ENCODE peak calls at places on chromosomes 13 and 19, in four cellular contexts. P is tibial artery, A is SJSA1, D is heart left ventricle. G is an unnamed sample. For H3K4me1, the result is how much of the 10 kb centered on the place peaks cover.

GRCh38 chr19:47446534-47447469 is 24.9 kb downstream of the SLC8A2 start:
- DNase-seq in A (no peak), D (no peak), P (no peak), G (peak)

GRCh38 chr19:46133777-46134231 is 9.3 kb upstream of the IGFL3 start:
- DNase-seq in P (no peak), D (no peak), A (no peak), G (no peak)

GRCh38 chr13:48405865-48406264 is 7.0 kb downstream of the LPAR6 start:
- DNase-seq in A (no peak), D (no peak), P (no peak), G (no peak)

GRCh38 chr13:39531646-39532045 is 71.3 kb downstream of the LHFPL6 start:
- DNase-seq in P (no peak), D (no peak), A (no peak), G (no peak)

GRCh38 chr13:113137656-113138292 is 15.2 kb downstream of the F10 start:
- DNase-seq in D (no peak), A (no peak), P (no peak), G (no peak)

GRCh38 chr13:111183087-111183645 is 68.1 kb downstream of the ARHGEF7 start:
- DNase-seq in A (no peak), P (no peak), D (no peak), G (no peak)

GRCh38 chr13:101982903-101983302 is 418.9 kb downstream of the FGF14 start:
- DNase-seq in P (no peak), D (no peak), A (no peak), G (no peak)

GRCh38 chr13:93180376-93180966 is 46.1 kb upstream of the GPC6 start:
- DNase-seq in P (no peak), A (no peak), D (no peak), G (no peak)

GRCh38 chr19:13098291-13099072 is 4.2 kb downstream of the LYL1 start:
- DNase-seq in A (no peak), P (no peak), D (peak), G (peak)

GRCh38 chr19:33722456-33723239 is 74.0 kb upstream of the KCTD15 start:
- DNase-seq in D (no peak), P (no peak), A (no peak), G (no peak)

GRCh38 chr13:75581874-75582640 is 32.5 kb downstream of the UCHL3 start:
- DNase-seq in A (no peak), D (no peak), P (no peak), G (no peak)

GRCh38 chr13:98873377-98874028 is 104.4 kb downstream of the DOCK9 start:
- DNase-seq in D (no peak), P (no peak), A (no peak), G (no peak)
- H3K4me3 ChIP-seq in D (no peak), P (no peak), A (no peak), G (no peak)

DNA sequence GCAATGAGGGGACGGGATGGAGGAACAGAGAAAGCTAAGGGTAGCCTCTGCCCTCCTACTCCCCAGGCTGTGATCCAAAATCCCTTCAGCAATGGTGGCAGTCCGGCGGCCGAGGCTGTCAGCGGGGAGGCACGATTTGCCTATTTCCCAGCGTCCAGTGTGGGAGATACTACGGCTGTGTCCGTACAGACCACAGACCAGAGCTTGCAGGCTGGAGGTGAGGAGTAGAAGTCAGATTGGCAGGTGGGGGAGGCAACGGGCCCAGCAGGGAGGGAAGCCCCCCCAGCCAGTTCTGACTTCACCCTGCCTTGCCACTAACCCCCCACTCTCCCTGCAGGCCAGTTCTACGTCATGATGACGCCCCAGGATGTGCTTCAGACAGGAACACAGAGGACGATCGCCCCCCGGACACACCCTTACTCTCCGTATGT is 1.6 kb downstream of the USF2 start:
- DNase-seq in D (no peak), A (no peak), P (no peak), G (no peak)
- H3K4me1 ChIP-seq in D (under half), A (under half), P (under half), G (under half)

DNA sequence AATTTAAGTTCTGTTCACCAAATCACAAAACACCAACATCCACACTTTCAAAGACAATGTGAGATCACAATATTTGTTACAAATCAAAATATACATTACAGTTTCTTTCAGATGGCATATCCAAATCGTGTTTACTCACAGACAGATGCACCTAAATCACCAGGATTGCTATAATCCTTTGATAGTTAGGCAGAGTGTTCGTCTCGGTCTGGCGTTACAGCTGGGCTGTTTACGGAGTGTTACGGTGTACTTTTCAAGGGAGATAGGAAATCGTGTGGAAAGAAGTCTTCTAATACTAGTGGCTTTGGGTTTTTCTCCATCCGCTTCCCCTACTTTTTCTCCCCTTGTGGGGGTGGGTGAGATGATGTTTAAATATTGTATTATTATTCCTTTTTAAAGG is 1.9 kb downstream of the MAB21L1 start:
- DNase-seq in D (no peak), P (no peak), A (no peak), G (no peak)
- H3K4me3 ChIP-seq in D (peak), P (peak), A (peak), G (no peak)

GRCh38 chr13:46603165-46603603 is 50.2 kb downstream of the LRCH1 start:
- DNase-seq in D (no peak), A (no peak), P (no peak), G (no peak)

GRCh38 chr13:46598140-46598819 is 45.3 kb downstream of the LRCH1 start:
- DNase-seq in A (no peak), P (no peak), D (no peak), G (no peak)

GRCh38 chr13:46598820-46599180 is 45.8 kb downstream of the LRCH1 start:
- DNase-seq in A (no peak), P (no peak), D (no peak), G (no peak)

GRCh38 chr13:46602531-46602930 is 49.6 kb downstream of the LRCH1 start:
- DNase-seq in P (no peak), A (no peak), D (no peak), G (no peak)

DNA sequence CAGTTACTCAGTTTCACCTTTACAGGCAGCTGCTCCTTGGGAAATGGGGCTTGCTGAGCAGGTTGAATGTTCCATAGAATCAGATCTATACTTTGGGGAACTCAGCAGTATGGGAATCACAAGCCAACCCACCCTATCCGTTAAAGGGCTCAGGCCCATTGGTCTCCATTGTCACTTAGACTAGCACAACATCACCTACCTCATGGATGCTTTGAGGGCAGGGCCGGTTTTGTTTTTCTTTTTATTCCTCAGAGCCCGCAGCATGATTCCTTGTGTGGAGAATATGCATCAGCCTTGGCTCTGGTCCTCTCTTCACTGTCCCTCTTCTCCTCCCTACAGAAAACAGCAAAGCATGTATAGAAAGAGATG is 48.0 kb downstream of the LRCH1 start:
- DNase-seq in P (no peak), A (no peak), D (no peak), G (no peak)
- H3K4me1 ChIP-seq in P (under half), A (under half), D (half or more), G (half or more)

GRCh38 chr13:79382545-79383275 is 23.3 kb downstream of the RBM26 start:
- DNase-seq in D (no peak), A (no peak), P (no peak), G (no peak)
- H3K4me3 ChIP-seq in D (no peak), A (no peak), P (no peak), G (no peak)

DNA sequence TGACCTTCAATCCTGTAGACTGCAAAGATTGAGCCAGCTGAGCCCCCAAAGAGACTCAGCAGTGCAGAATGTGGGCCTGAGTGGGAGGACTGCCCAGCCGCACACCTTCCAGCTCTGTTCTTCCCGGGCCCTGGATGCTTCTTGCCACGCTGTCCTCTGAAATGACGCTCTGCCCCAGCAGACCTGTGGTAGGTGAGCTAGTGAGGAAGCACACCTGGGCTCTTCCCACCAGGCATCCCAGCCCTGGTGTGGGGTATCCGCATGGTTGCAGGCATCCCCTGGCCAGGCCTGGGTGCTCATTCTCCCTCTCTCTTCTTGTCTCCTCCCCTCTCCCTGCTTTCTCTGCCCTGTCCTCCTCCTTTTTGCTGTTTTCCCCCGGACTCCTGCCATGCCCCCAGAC is 9.8 kb upstream of the MZF1 start:
- DNase-seq in A (peak), P (no peak), D (no peak), G (no peak)
- H3K4me1 ChIP-seq in A (under half), P (under half), D (under half), G (under half)

DNA sequence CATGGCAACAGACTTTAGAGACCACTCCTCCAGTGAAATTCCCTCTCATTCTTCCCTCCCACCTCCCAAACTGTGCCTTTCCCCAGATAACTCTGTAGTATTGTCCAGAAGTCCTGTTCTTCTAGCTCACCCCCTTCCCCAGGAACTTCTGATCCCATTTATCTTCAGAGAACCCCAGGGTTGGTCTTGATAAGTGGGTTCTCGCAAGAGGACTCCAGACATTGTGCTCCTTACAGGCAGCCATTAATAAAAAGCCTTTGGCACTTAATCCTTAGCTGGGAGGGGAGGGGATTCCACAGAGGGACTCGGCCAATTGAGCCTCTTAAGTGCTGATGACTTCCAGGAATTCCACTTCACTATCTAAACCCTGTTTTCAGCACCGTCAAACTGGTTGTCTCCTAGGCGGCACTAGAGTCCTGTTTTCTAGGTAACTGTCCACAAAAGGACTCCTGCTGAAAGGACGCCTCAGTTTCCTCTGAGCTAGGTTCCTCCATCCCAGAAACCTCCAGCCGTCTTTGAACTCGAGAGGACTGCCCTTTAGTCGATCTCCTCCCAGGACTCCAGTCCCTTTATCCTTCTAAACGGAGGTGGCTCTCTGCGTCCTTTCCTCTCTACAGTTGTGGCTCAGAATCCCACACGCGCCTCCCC is 2.0 kb downstream of the LTBP4 start:
- DNase-seq in A (no peak), D (no peak), P (no peak), G (no peak)
- H3K4me3 ChIP-seq in A (peak), D (peak), P (peak), G (peak)